ENCODE peak calls at places on chromosomes 12 and 14, in nine cellular contexts. H, P, N, B, R, T, Z, V and S are unnamed samples.

GRCh38 chr14:105149146-105149781 is 19.3 kb downstream of the JAG2 start:
- DNase-seq in H (no peak), P (no peak), N (no peak), B (no peak), R (no peak), T (no peak), Z (no peak), V (no peak), S (no peak)

GRCh38 chr14:55381040-55381439 is 30.6 kb downstream of the ATG14 start:
- DNase-seq in H (no peak), P (no peak), N (peak), B (no peak), R (no peak), T (no peak), Z (no peak), V (no peak), S (no peak)

GRCh38 chr12:125083092-125083491 is 17.9 kb downstream of the AACS start:
- DNase-seq in H (no peak), P (no peak), N (no peak), B (no peak), R (no peak), T (no peak), Z (no peak), V (no peak), S (no peak)

GRCh38 chr14:74982661-74983060 is 20.1 kb upstream of the EIF2B2 start:
- DNase-seq in H (no peak), P (no peak), N (no peak), B (no peak), R (no peak), T (no peak), Z (no peak), V (no peak), S (no peak)

GRCh38 chr12:16950041-16950677 is 344.2 kb upstream of the LMO3 start:
- DNase-seq in H (no peak), P (peak), N (no peak), B (peak), R (no peak), T (no peak), Z (no peak), V (no peak), S (no peak)

GRCh38 chr14:105733081-105734065 is 207.0 kb downstream of the TMEM121 start:
- DNase-seq in H (no peak), P (no peak), N (no peak), B (no peak), R (peak), T (no peak), Z (no peak), V (no peak), S (no peak)

GRCh38 chr14:101556566-101557320 is 4.6 kb upstream of the DIO3 start:
- DNase-seq in H (no peak), P (no peak), N (no peak), B (no peak), R (no peak), T (no peak), Z (no peak), V (no peak), S (no peak)

GRCh38 chr14:63286071-63286470 is 32.7 kb downstream of the GPHB5 start:
- DNase-seq in H (no peak), P (no peak), N (no peak), B (no peak), R (no peak), T (no peak), Z (no peak), V (no peak), S (no peak)

GRCh38 chr14:97456958-97457357 is 659.8 kb downstream of the VRK1 start:
- DNase-seq in H (no peak), P (no peak), N (no peak), B (no peak), R (no peak), T (no peak), Z (no peak), V (no peak), S (no peak)

GRCh38 chr12:7142057-7142644 is 12.0 kb downstream of the CLSTN3 start:
- DNase-seq in H (peak), P (peak), N (peak), B (peak), R (no peak), T (peak), Z (peak), V (no peak), S (peak)

GRCh38 chr12:109741286-109741969 is 27.8 kb downstream of the FAM222A start:
- DNase-seq in H (no peak), P (no peak), N (no peak), B (peak), R (peak), T (no peak), Z (no peak), V (no peak), S (no peak)

GRCh38 chr12:27437839-27438238 is 8.7 kb upstream of the SMCO2 start:
- DNase-seq in H (no peak), P (no peak), N (no peak), B (no peak), R (no peak), T (no peak), Z (no peak), V (no peak), S (no peak)

GRCh38 chr12:68844318-68844745 is 36.4 kb downstream of the MDM2 start:
- DNase-seq in H (no peak), P (no peak), N (no peak), B (no peak), R (no peak), T (no peak), Z (no peak), V (no peak), S (no peak)

GRCh38 chr12:6066651-6067050 is 57.8 kb downstream of the VWF start:
- DNase-seq in H (no peak), P (no peak), N (no peak), B (no peak), R (no peak), T (no peak), Z (no peak), V (no peak), S (no peak)

GRCh38 chr14:77000340-77001235 is 27.9 kb downstream of the IRF2BPL start:
- DNase-seq in H (peak), P (peak), N (peak), B (peak), R (no peak), T (no peak), Z (no peak), V (no peak), S (no peak)

GRCh38 chr12:89231686-89232085 is 120.6 kb downstream of the DUSP6 start:
- DNase-seq in H (no peak), P (no peak), N (no peak), B (no peak), R (no peak), T (no peak), Z (no peak), V (no peak), S (no peak)

GRCh38 chr14:103361868-103362267 is 23.3 kb upstream of the MARK3 start:
- DNase-seq in H (peak), P (no peak), N (peak), B (no peak), R (no peak), T (peak), Z (no peak), V (peak), S (peak)

GRCh38 chr12:113333877-113334785 is 778 bp downstream of the SLC8B1 start:
- DNase-seq in H (peak), P (no peak), N (no peak), B (no peak), R (no peak), T (no peak), Z (no peak), V (no peak), S (no peak)

GRCh38 chr12:124318336-124319020 is 23.6 kb downstream of the RFLNA start:
- DNase-seq in H (no peak), P (no peak), N (no peak), B (peak), R (no peak), T (no peak), Z (no peak), V (no peak), S (no peak)

GRCh38 chr12:19572920-19573558 is 133.7 kb downstream of the AEBP2 start:
- DNase-seq in H (peak), P (peak), N (peak), B (peak), R (no peak), T (no peak), Z (no peak), V (no peak), S (no peak)

GRCh38 chr14:99430491-99430890 is 50.2 kb downstream of the SETD3 start:
- DNase-seq in H (no peak), P (peak), N (peak), B (peak), R (no peak), T (peak), Z (no peak), V (no peak), S (no peak)
- TF ChIP-seq CTCF in H (peak), P (peak), N (peak), B (peak), R (peak), T (no peak), Z (no peak), V (peak), S (peak)

GRCh38 chr14:49868720-49869114 is 16.1 kb upstream of the NEMF start:
- DNase-seq in H (no peak), P (peak), N (no peak), B (no peak), R (no peak), T (no peak), Z (no peak), V (no peak), S (no peak)
- H3K4me3 ChIP-seq in H (peak), P (peak), N (peak), B (peak), R (peak), T (peak), Z (peak), V (peak), S (peak)

DNA sequence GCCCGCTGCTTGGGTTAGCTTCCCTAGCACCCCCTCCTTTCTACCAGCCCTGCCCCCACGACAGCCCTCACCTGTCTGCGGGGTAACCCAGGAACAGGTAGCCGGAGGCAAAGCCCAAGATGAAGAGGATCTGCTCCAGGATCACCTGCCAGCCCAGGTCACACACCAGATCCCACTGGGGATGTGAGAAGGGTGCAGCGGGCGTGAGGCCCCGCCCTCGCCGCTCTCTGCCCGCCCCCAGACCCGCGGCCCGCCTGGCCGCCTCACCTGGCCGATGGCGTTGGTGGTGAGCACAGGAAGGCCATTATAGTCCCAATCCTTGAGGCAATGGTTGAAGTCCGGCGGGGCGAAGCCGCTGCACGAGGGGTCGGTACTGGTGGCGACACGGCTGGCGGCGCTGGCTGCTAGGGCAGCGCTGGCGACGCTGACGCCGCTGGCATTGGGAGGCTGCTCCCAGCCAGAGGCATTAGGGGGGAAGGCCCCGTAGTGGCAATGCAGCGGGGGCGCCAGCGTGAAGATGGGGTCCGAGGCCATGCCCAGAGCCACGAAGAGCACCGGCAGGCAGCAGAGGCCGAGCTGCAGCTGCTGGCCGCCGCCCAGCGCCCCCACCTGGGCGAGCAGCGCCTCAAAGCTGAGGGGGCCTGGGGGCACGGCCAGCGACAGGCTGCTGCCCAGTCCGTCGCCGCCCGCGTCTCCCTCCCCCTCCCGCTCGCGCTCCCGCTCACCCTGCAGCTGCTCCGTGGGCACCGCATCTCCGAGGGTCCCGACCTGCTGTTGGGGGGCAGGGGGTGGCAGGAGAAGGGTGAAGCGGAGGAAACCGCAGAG is 794 bp downstream of the SLC22A17 start:
- DNase-seq in H (peak), P (peak), N (no peak), B (peak), R (no peak), T (no peak), Z (no peak), V (no peak), S (no peak)
- TF ChIP-seq CTCF in H (no peak), P (peak), N (no peak), B (peak), R (no peak), T (no peak), Z (no peak), V (no peak), S (no peak)

GRCh38 chr12:57629897-57630471 is 3.0 kb downstream of the B4GALNT1 start:
- DNase-seq in H (no peak), P (peak), N (no peak), B (peak), R (peak), T (no peak), Z (no peak), V (no peak), S (no peak)

GRCh38 chr12:57627504-57628279 is 5.3 kb downstream of the B4GALNT1 start:
- DNase-seq in H (no peak), P (peak), N (no peak), B (peak), R (peak), T (no peak), Z (no peak), V (no peak), S (no peak)

GRCh38 chr12:57626929-57627445 is 6.0 kb downstream of the B4GALNT1 start:
- DNase-seq in H (no peak), P (no peak), N (no peak), B (no peak), R (peak), T (no peak), Z (no peak), V (no peak), S (no peak)

GRCh38 chr12:57626111-57626928 is 6.7 kb downstream of the B4GALNT1 start:
- DNase-seq in H (no peak), P (no peak), N (no peak), B (peak), R (peak), T (no peak), Z (no peak), V (no peak), S (no peak)

GRCh38 chr12:57628280-57629191 is 4.5 kb downstream of the B4GALNT1 start:
- DNase-seq in H (no peak), P (peak), N (no peak), B (peak), R (peak), T (no peak), Z (no peak), V (no peak), S (no peak)
- H3K4me3 ChIP-seq in H (no peak), P (peak), N (no peak), B (no peak), R (no peak), T (no peak), Z (no peak), V (no peak), S (no peak)